ENCODE peak calls at places on chromosomes 12 and 14, in eight cellular contexts. J is cardiac muscle cell, Q is A549, W is lung, G is fibroblast of lung, D is transverse colon, U is uterus, T is heart left ventricle. M is an unnamed sample. For H3K4me1, the result is how much of the 10 kb centered on the place peaks cover.

GRCh38 chr12:29238822-29239291 is 89.8 kb downstream of the FAR2 start:
- DNase-seq in G (peak), T (no peak), W (no peak), Q (no peak), D (no peak), J (no peak), U (no peak), M (no peak)

GRCh38 chr12:132593521-132593920 is 16.9 kb downstream of the LRCOL1 start:
- DNase-seq in D (no peak), W (no peak), Q (no peak), J (no peak), T (no peak), G (no peak), U (no peak), M (no peak)

GRCh38 chr14:27228053-27228452 is 630.2 kb upstream of the NOVA1 start:
- DNase-seq in T (no peak), W (no peak), Q (no peak), G (peak), U (no peak), J (no peak), D (no peak), M (no peak)

GRCh38 chr12:28171356-28172060 is 18.7 kb upstream of the CCDC91 start:
- DNase-seq in G (peak), D (no peak), U (no peak), Q (no peak), T (no peak), W (no peak), J (no peak), M (no peak)

GRCh38 chr14:96177766-96178377 is 26.8 kb upstream of the BDKRB2 start:
- DNase-seq in U (peak), G (no peak), D (no peak), J (peak), T (no peak), Q (no peak), W (no peak), M (peak)

GRCh38 chr14:71693373-71693772 is 238.9 kb upstream of the RGS6 start:
- DNase-seq in W (no peak), G (peak), U (no peak), D (no peak), Q (no peak), J (no peak), T (no peak), M (peak)

GRCh38 chr12:116603516-116603915 is 44.3 kb downstream of the MAP1LC3B2 start:
- DNase-seq in U (no peak), T (no peak), W (no peak), G (no peak), D (no peak), Q (no peak), J (peak), M (no peak)

GRCh38 chr12:94570161-94570560 is 80.2 kb downstream of the TMCC3 start:
- DNase-seq in D (no peak), T (no peak), J (no peak), G (peak), U (no peak), Q (no peak), W (no peak), M (no peak)

GRCh38 chr14:99435327-99435726 is 45.3 kb downstream of the SETD3 start:
- DNase-seq in G (no peak), Q (no peak), D (no peak), T (no peak), U (no peak), W (no peak), J (no peak), M (no peak)

GRCh38 chr12:21476949-21477348 is 24.5 kb downstream of the RECQL start:
- DNase-seq in U (no peak), T (no peak), Q (no peak), W (no peak), D (no peak), G (peak), J (no peak), M (peak)

GRCh38 chr14:101198398-101199027 is 295.0 kb upstream of the RTL1 start:
- DNase-seq in Q (no peak), W (no peak), J (no peak), U (peak), T (peak), G (no peak), D (no peak), M (no peak)

GRCh38 chr12:31035226-31035625 is 38.4 kb upstream of the DDX11 start:
- DNase-seq in D (no peak), G (peak), T (no peak), W (no peak), U (no peak), J (no peak), Q (no peak), M (no peak)

GRCh38 chr12:88960213-88960878 is 380.1 kb upstream of the KITLG start:
- DNase-seq in G (peak), W (no peak), T (no peak), D (no peak), J (peak), U (no peak), Q (no peak), M (peak)

GRCh38 chr12:6958609-6959375 is 7.6 kb downstream of the PTPN6 start:
- DNase-seq in W (no peak), D (peak), U (no peak), J (no peak), G (no peak), Q (no peak), T (no peak), M (no peak)

GRCh38 chr12:93247313-93248057 is 130.2 kb upstream of the NUDT4 start:
- DNase-seq in Q (no peak), T (no peak), D (no peak), U (no peak), J (no peak), G (peak), W (no peak), M (peak)

GRCh38 chr12:12612403-12612802 is 727 bp downstream of the CREBL2 start:
- DNase-seq in T (no peak), U (no peak), D (no peak), G (peak), J (peak), Q (peak), W (no peak), M (peak)

GRCh38 chr14:78202976-78203375 is 32.8 kb downstream of the NRXN3 start:
- DNase-seq in J (no peak), D (no peak), Q (no peak), G (no peak), T (no peak), W (no peak), U (no peak), M (no peak)

GRCh38 chr12:12976366-12976765 is 23.7 kb downstream of the HEBP1 start:
- DNase-seq in W (no peak), U (peak), T (no peak), Q (peak), G (peak), J (no peak), D (no peak), M (peak)

GRCh38 chr12:56321027-56321426 is 5.2 kb upstream of the CNPY2 start:
- DNase-seq in J (no peak), Q (no peak), U (no peak), G (no peak), T (no peak), D (no peak), W (no peak), M (no peak)

GRCh38 chr14:95523818-95524448 is 7.5 kb upstream of the SYNE3 start:
- DNase-seq in U (no peak), Q (no peak), W (peak), G (no peak), J (no peak), T (no peak), D (peak), M (peak)

GRCh38 chr14:96627386-96627785 is 125.2 kb downstream of the PAPOLA start:
- DNase-seq in G (no peak), W (no peak), U (no peak), T (no peak), J (no peak), Q (no peak), D (no peak), M (no peak)

GRCh38 chr12:50603817-50604639 is 99.2 kb downstream of the DIP2B start:
- DNase-seq in D (no peak), U (no peak), W (no peak), G (peak), Q (no peak), T (no peak), J (peak), M (peak)

GRCh38 chr12:3259976-3260375 is 182.8 kb downstream of the TSPAN9 start:
- DNase-seq in Q (no peak), D (no peak), G (no peak), W (no peak), J (no peak), U (no peak), T (no peak), M (no peak)

GRCh38 chr14:29529418-29529817 is 398.2 kb downstream of the PRKD1 start:
- DNase-seq in J (no peak), G (no peak), W (no peak), T (no peak), D (no peak), U (no peak), Q (no peak), M (peak)

GRCh38 chr12:95836185-95836609 is 22.6 kb upstream of the SNRPF start:
- DNase-seq in T (no peak), D (no peak), W (no peak), U (no peak), Q (peak), J (no peak), G (peak), M (peak)

GRCh38 chr14:101505216-101505970 is 55.9 kb upstream of the DIO3 start:
- DNase-seq in W (no peak), U (peak), T (no peak), J (no peak), D (peak), G (no peak), Q (no peak), M (no peak)

GRCh38 chr12:48037267-48037915 is 33.1 kb upstream of the COL2A1 start:
- DNase-seq in Q (no peak), D (no peak), W (no peak), J (peak), T (no peak), G (peak), U (no peak), M (peak)

GRCh38 chr12:65084579-65084978 is 36.5 kb downstream of the WIF1 start:
- DNase-seq in W (no peak), G (peak), U (no peak), Q (no peak), D (no peak), J (no peak), T (no peak), M (no peak)

GRCh38 chr12:130796985-130797686 is 41.9 kb downstream of the STX2 start:
- DNase-seq in Q (no peak), J (no peak), U (no peak), D (no peak), T (no peak), G (no peak), W (no peak), M (no peak)

GRCh38 chr14:24132061-24132685 is 1.7 kb downstream of the FITM1 start:
- DNase-seq in D (no peak), J (no peak), W (no peak), Q (no peak), T (peak), U (no peak), G (no peak), M (no peak)

GRCh38 chr14:61561657-61562276 is 133.5 kb upstream of the HIF1A start:
- DNase-seq in W (peak), U (peak), J (peak), Q (peak), G (peak), D (peak), T (peak), M (peak)

GRCh38 chr14:65847065-65847847 is 434.7 kb downstream of the FUT8 start:
- DNase-seq in U (no peak), G (no peak), T (no peak), W (no peak), J (no peak), Q (no peak), D (peak), M (no peak)

GRCh38 chr14:58631720-58632119 is 6.0 kb upstream of the DACT1 start:
- DNase-seq in W (no peak), U (no peak), D (no peak), T (no peak), Q (no peak), J (no peak), G (no peak), M (no peak)

GRCh38 chr12:67541625-67541991 is 106.9 kb upstream of the DYRK2 start:
- DNase-seq in J (no peak), D (no peak), Q (no peak), W (no peak), G (no peak), T (no peak), U (no peak), M (no peak)

GRCh38 chr14:64645220-64645891 is 58.9 kb upstream of the PLEKHG3 start:
- DNase-seq in D (no peak), Q (peak), G (peak), J (peak), T (no peak), W (no peak), U (peak), M (peak)

DNA sequence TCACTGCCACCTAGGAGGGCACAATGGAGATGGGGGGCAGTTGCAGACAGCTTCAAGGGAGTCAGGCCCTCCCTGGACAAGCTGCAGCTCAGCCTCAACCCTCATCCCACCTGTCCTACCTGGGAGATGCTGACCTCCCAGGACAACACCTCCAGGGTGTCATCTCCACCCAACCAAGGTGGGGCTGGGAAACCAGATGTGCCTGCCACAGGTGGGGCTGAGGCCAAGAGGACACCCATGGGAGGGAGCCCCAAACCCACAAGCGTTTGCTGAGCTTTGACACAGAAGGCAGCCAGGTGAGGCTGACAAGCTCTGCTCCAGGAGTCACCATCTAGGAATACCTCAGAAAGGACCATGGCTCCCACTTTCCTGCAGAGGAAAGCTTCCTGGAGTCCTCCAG is 31.5 kb downstream of the ZFP36L1 start:
- DNase-seq in T (no peak), U (no peak), J (no peak), W (no peak), G (no peak), D (no peak), Q (no peak), M (no peak)
- H3K4me1 ChIP-seq in T (under half), U (under half), J (half or more), W (under half), G (under half), D (under half), Q (under half), M (under half)

GRCh38 chr14:91396959-91397815 is 20.4 kb downstream of the CCDC88C start:
- DNase-seq in J (no peak), W (peak), Q (no peak), T (no peak), D (peak), U (no peak), G (no peak), M (no peak)
- H3K4me1 ChIP-seq in J (under half), W (under half), Q (under half), T (under half), D (half or more), U (under half), G (under half), M (under half)

GRCh38 chr14:91152499-91152898 is 38.6 kb downstream of the DGLUCY start:
- DNase-seq in G (no peak), U (no peak), Q (no peak), W (no peak), J (no peak), D (no peak), T (no peak), M (no peak)

GRCh38 chr14:91158091-91158790 is 44.4 kb downstream of the DGLUCY start:
- DNase-seq in W (peak), D (peak), U (no peak), T (peak), G (no peak), Q (no peak), J (no peak), M (no peak)

GRCh38 chr14:91153360-91153759 is 39.5 kb downstream of the DGLUCY start:
- DNase-seq in T (no peak), G (no peak), D (peak), W (no peak), J (no peak), Q (no peak), U (no peak), M (no peak)

GRCh38 chr14:91154851-91155625 is 41.2 kb downstream of the DGLUCY start:
- DNase-seq in D (peak), U (peak), T (peak), W (peak), G (peak), J (peak), Q (peak), M (no peak)

DNA sequence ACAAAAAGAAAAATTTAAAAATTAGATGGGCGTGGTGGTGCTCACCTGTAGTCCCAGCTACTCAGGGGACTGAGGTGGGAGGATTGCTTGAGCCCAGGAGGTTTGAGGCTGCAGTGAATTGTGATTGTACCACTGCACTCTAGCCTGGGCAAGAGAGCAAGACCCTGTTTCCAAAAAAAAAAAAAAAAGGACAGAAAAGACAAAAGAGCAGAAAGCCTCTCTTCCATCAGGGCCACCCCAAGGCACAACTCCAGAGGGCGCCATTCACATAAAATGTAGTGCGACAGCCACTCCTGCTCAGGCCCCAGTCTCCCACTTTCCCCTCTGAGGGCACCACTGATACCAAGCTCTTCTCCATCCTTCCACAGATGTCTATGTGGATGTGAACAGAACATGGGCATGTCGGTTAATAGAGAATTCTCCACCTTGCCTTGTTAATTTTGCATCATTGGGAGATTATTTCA is 41.8 kb downstream of the DGLUCY start:
- DNase-seq in T (no peak), Q (no peak), J (no peak), U (no peak), W (no peak), G (no peak), D (no peak), M (no peak)
- H3K4me1 ChIP-seq in T (under half), Q (under half), J (under half), U (under half), W (under half), G (under half), D (half or more), M (under half)

DNA sequence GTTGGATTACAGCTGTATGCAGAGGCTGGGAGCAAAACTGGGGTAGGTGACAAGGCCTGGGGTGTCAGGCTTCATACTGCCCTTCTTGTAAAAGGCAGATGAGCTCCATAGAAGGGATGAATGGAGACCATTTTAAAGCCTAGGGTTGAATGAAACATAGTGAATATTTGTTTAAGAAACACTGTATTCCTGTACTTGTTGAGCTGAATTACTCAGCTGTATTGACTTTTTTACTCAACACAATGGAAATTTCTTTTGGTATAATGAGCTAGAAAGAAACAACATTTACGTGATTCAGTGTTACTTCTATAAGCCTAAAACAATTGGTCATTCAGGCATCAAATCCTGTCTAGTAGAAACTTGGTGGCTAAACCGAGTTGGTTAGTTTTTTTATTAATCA is 14.1 kb downstream of the ATP6V0A2 start:
- DNase-seq in W (no peak), D (no peak), Q (no peak), G (no peak), U (no peak), J (no peak), T (no peak), M (no peak)
- H3K4me1 ChIP-seq in W (under half), D (under half), Q (under half), G (under half), U (under half), J (under half), T (under half), M (under half)

DNA sequence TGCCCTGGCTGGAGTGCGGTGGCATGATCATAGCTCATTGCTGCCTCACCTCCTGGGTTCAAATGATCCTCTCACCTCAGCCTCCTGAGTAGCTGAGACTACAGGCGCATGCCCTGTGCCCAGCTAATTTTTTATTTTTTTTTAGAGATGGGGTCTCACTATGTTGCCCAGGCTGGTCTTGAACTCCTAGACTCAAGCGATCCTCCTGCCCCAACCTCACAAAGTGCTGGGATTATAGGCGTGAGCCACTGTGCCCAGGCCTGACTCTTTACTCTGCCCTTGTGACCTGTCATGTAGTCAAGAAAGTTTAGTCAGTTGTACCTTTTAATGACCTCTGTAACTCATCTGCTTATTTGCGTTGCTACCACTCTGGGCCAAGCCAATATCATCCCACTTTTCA is 55.7 kb downstream of the PROX2 start:
- DNase-seq in U (no peak), T (no peak), W (no peak), J (no peak), G (no peak), Q (no peak), D (no peak), M (no peak)
- H3K4me1 ChIP-seq in U (under half), T (under half), W (under half), J (under half), G (under half), Q (under half), D (under half), M (under half)

DNA sequence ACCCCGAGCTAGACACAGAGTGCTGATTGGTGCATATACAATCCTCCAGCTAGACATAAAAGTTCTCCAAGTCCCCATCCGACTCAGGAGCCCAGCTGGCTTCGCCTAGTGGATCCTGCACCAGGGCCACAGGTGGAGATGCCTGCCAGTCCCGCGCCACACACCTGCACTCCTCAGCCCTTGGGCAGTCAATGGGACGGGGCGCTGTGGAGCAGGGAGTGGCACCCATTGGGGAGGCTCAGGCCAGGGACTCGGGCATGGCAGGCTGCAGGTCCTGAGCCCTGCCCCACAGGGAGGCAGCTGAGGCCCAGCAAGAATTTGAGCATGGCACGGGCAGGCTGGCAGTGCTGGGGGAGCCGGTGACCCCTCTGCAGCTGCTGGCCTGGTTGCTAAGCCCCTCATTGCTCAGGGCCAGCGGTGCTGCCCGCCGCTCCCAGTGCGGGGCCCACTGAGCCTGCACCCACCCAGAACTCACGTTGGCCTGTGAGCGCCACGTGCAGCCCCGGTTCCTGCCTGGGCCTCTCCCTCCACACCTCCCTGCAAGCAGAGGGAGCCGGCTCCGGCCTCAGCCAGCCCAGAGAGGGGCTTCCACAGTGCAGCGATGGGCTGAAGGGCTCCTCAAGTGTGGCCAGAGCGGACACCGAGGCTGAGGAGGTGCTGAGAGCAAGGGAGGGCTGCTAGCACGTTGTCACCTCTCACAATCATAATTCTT is 136.7 kb downstream of the PAWR start:
- DNase-seq in W (no peak), D (no peak), U (no peak), T (no peak), J (no peak), G (no peak), Q (no peak), M (no peak)
- H3K4me1 ChIP-seq in W (under half), D (under half), U (under half), T (under half), J (under half), G (under half), Q (under half), M (under half)

GRCh38 chr12:54429014-54429471 is 10.0 kb upstream of the ITGA5 start:
- DNase-seq in G (no peak), U (peak), W (no peak), T (no peak), J (no peak), D (no peak), Q (no peak), M (no peak)
- H3K4me1 ChIP-seq in G (under half), U (under half), W (under half), T (half or more), J (half or more), D (half or more), Q (under half), M (under half)

M was measured in adipocyte.